ENCODE peak calls at places on chromosome 9, in eight cellular contexts. F is A549, W is AG10803, P is PC-3, N is suprapubic skin, Y is upper lobe of right lung, U is psoas muscle, I is Peyer's patch. D is an unnamed sample.

GRCh38 chr9:73441890-73442818 is 290.5 kb downstream of the ANXA1 start:
- DNase-seq in F (no peak), W (peak; percentile 5), P (no peak), N (no peak), Y (no peak), U (no peak), I (no peak), D (no peak)

GRCh38 chr9:137458194-137459146 is 664 bp downstream of the NSMF start:
- DNase-seq in F (no peak), W (no peak), P (no peak), N (no peak), Y (peak; percentile 76), U (peak; percentile 63), I (no peak), D (peak; percentile 27)

GRCh38 chr9:137605146-137606004 is at the start of gene ARRDC1:
- DNase-seq in F (peak; percentile 66), W (peak; percentile 91), P (peak; percentile 91), N (peak; percentile 96), Y (peak; percentile 98), U (peak; percentile 97), I (peak; percentile 95), D (peak; percentile 95)

GRCh38 chr9:21110708-21111576 is 30.7 kb downstream of the IFNW1 start:
- DNase-seq in F (peak; percentile 40), W (peak; percentile 74), P (peak; percentile 79), N (no peak), Y (no peak), U (no peak), I (no peak), D (peak; percentile 82)

GRCh38 chr9:133060417-133060841 is 1.4 kb upstream of the CEL start:
- DNase-seq in F (no peak), W (no peak), P (no peak), N (no peak), Y (no peak), U (no peak), I (no peak), D (no peak)

GRCh38 chr9:133715295-133715865 is 22.8 kb downstream of the SARDH start:
- DNase-seq in F (no peak), W (no peak), P (no peak), N (no peak), Y (peak; percentile 38), U (peak; percentile 59), I (no peak), D (peak; percentile 75)

GRCh38 chr9:93843396-93843795 is 111.8 kb downstream of the BARX1 start:
- DNase-seq in F (no peak), W (no peak), P (no peak), N (no peak), Y (no peak), U (no peak), I (no peak), D (no peak)

GRCh38 chr9:107046692-107047091 is 183.7 kb downstream of the ZNF462 start:
- DNase-seq in F (no peak), W (no peak), P (no peak), N (no peak), Y (no peak), U (no peak), I (no peak), D (no peak)

GRCh38 chr9:23686257-23686656 is 139.8 kb downstream of the ELAVL2 start:
- DNase-seq in F (no peak), W (no peak), P (peak; percentile 92), N (no peak), Y (no peak), U (no peak), I (no peak), D (no peak)

GRCh38 chr9:93133641-93134017 is 422 bp downstream of the NINJ1 start:
- DNase-seq in F (peak; percentile 68), W (peak; percentile 80), P (peak; percentile 42), N (no peak), Y (peak; percentile 88), U (peak; percentile 89), I (peak; percentile 70), D (peak; percentile 89)

GRCh38 chr9:37417252-37417803 is 5.2 kb upstream of the GRHPR start:
- DNase-seq in F (no peak), W (no peak), P (no peak), N (no peak), Y (no peak), U (no peak), I (no peak), D (no peak)

GRCh38 chr9:93111371-93112115 is 15.5 kb downstream of the CARD19 start:
- DNase-seq in F (no peak), W (no peak), P (peak; percentile 88), N (peak; percentile 67), Y (peak; percentile 68), U (peak; percentile 46), I (no peak), D (no peak)

GRCh38 chr9:81737871-81738507 is 48.6 kb upstream of the TLE1 start:
- DNase-seq in F (peak; percentile 89), W (peak; percentile 73), P (peak; percentile 89), N (no peak), Y (no peak), U (no peak), I (no peak), D (peak; percentile 94)

GRCh38 chr9:12696931-12697622 is 3.9 kb downstream of the TYRP1 start:
- DNase-seq in F (no peak), W (peak; percentile 64), P (no peak), N (no peak), Y (no peak), U (no peak), I (no peak), D (no peak)

GRCh38 chr9:134585746-134586706 is 55.6 kb upstream of the COL5A1 start:
- DNase-seq in F (peak; percentile 92), W (peak; percentile 80), P (peak; percentile 45), N (peak; percentile 56), Y (peak; percentile 44), U (no peak), I (no peak), D (peak; percentile 64)

GRCh38 chr9:91421987-91422765 is 1.5 kb downstream of the NFIL3 start:
- DNase-seq in F (peak; percentile 12), W (peak; percentile 62), P (no peak), N (no peak), Y (no peak), U (no peak), I (no peak), D (peak; percentile 55)

GRCh38 chr9:125904155-125904841 is 157.1 kb downstream of the PBX3 start:
- DNase-seq in F (no peak), W (no peak), P (peak; percentile 70), N (no peak), Y (no peak), U (no peak), I (no peak), D (no peak)

GRCh38 chr9:101018391-101018990 is 10.0 kb upstream of the PLPPR1 start:
- DNase-seq in F (no peak), W (no peak), P (no peak), N (no peak), Y (no peak), U (peak; percentile 25), I (no peak), D (no peak)

GRCh38 chr9:130498298-130498917 is 53.6 kb downstream of the ASS1 start:
- DNase-seq in F (no peak), W (peak; percentile 36), P (no peak), N (no peak), Y (no peak), U (no peak), I (no peak), D (peak; percentile 9)

GRCh38 chr9:6907772-6908381 is 150.1 kb downstream of the KDM4C start:
- DNase-seq in F (peak; percentile 15), W (peak; percentile 35), P (peak; percentile 64), N (no peak), Y (no peak), U (no peak), I (no peak), D (peak; percentile 69)

GRCh38 chr9:130445268-130445983 is 665 bp downstream of the ASS1 start:
- DNase-seq in F (peak; percentile 56), W (peak; percentile 72), P (peak; percentile 27), N (no peak), Y (peak; percentile 81), U (peak; percentile 74), I (no peak), D (peak; percentile 83)

GRCh38 chr9:107274096-107274495 is 9.0 kb upstream of the RAD23B start:
- DNase-seq in F (no peak), W (no peak), P (no peak), N (no peak), Y (no peak), U (no peak), I (no peak), D (no peak)

GRCh38 chr9:17600962-17601593 is 22.2 kb downstream of the SH3GL2 start:
- DNase-seq in F (no peak), W (no peak), P (peak; percentile 46), N (no peak), Y (no peak), U (no peak), I (no peak), D (peak; percentile 8)

DNA sequence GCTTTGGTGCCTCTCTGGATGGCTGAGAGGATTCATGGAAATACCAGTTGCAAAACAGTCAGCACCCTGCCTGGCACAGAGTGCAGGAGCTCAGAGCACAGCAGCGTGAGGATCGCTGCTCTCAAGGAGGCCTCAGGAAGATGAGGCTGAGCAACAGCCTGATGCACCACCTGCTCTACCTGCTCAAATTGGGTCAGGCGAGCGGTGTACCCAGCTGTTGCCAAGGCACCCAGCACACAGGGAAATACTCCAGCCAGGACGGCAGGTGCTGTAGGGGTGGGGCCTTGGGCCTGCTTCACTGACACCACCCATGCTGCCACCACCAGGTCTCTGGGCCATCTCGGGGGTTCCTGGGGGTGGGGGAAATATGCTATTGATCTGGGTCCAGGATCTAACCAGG is 4.3 kb downstream of the EEIG1 start:
- DNase-seq in F (no peak), W (no peak), P (no peak), N (no peak), Y (peak; percentile 85), U (peak; percentile 42), I (peak; percentile 49), D (no peak)
- H3K4me3 ChIP-seq in F (peak overlapping the region; percentile 91), W (no peak overlapping the region), P (no peak overlapping the region), N (peak overlapping the region; percentile 91), Y (peak overlapping the region; percentile 81), U (no peak overlapping the region), I (peak overlapping the region; percentile 91), D (no peak overlapping the region)

DNA sequence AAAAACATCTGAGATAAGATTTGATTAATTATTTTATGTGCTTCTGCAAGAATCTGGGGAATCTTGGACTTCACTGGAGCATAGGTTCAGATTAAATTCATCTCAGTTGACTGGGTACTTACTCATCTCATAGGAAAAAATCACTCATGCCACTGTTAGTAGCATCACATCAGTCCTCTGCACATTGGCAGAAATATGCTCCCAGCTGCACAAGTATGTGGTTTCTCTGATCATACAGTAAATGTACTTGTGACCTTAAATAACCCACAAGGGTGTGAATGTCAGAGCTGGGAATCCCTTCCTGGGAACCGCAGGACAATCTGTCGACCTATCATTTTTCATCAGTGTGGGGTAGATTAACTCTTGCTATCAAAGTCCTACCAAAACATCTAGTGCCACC is 203.7 kb upstream of the SLC24A2 start:
- DNase-seq in F (no peak), W (peak; percentile 46), P (peak; percentile 52), N (no peak), Y (no peak), U (no peak), I (no peak), D (peak; percentile 84)
- TF ChIP-seq CTCF in F (no peak), W (no peak), P (no peak), N (no peak), Y (no peak), U (no peak), I (no peak), D (no peak)

GRCh38 chr9:34589371-34589655 is 211 bp downstream of the CNTFR start:
- DNase-seq in F (no peak), W (no peak), P (no peak), N (no peak), Y (no peak), U (no peak), I (no peak), D (no peak)
- H3K4me3 ChIP-seq in F (peak overlapping the region; percentile 53), W (no peak overlapping the region), P (no peak overlapping the region), N (peak overlapping the region; percentile 66), Y (peak overlapping the region; percentile 41), U (peak overlapping the region; percentile 80), I (peak overlapping the region; percentile 45), D (peak overlapping the region; percentile 22)

GRCh38 chr9:31699836-31700235 is 684.6 kb upstream of the ACO1 start:
- DNase-seq in F (no peak), W (no peak), P (no peak), N (no peak), Y (no peak), U (no peak), I (no peak), D (no peak)
- TF ChIP-seq CTCF in F (no peak), W (no peak), P (no peak), N (no peak), Y (no peak), U (no peak), I (no peak), D (no peak)

D was measured in cardiac fibroblast.